ENCODE peak calls at places on chromosomes 11 and 22, in six cellular contexts. Y is kidney, S is psoas muscle, H is body of pancreas, B is lung, N is left lung. C is an unnamed sample.

GRCh38 chr11:41795004-41795403 is 335.6 kb upstream of the LRRC4C start:
- DNase-seq in Y (no peak), S (no peak), H (no peak), B (no peak), N (no peak), C (no peak)

GRCh38 chr22:24948356-24949202 is 2.1 kb upstream of the LHFPL7 start:
- DNase-seq in Y (no peak), S (no peak), H (peak; percentile 84), B (no peak), N (no peak), C (no peak)

GRCh38 chr11:844693-845644 is 2.3 kb downstream of the TSPAN4 start:
- DNase-seq in Y (peak; percentile 98), S (peak; percentile 96), H (peak; percentile 92), B (peak; percentile 94), N (peak; percentile 91), C (peak; percentile 96)

GRCh38 chr22:43173566-43173965 is 13.4 kb downstream of the TTLL12 start:
- DNase-seq in Y (peak; percentile 61), S (no peak), H (no peak), B (no peak), N (no peak), C (peak; percentile 32)

GRCh38 chr22:48077699-48078098 is 1315.2 kb downstream of the TBC1D22A start:
- DNase-seq in Y (no peak), S (no peak), H (no peak), B (no peak), N (no peak), C (no peak)

GRCh38 chr22:39617342-39617741 is 46.8 kb downstream of the CACNA1I start:
- DNase-seq in Y (peak; percentile 52), S (no peak), H (no peak), B (no peak), N (peak; percentile 44), C (no peak)

GRCh38 chr11:75465701-75466531 is 32.9 kb upstream of the KLHL35 start:
- DNase-seq in Y (peak; percentile 58), S (peak; percentile 36), H (no peak), B (no peak), N (peak; percentile 60), C (peak; percentile 71)

GRCh38 chr11:44255406-44256071 is 54.4 kb downstream of the ALX4 start:
- DNase-seq in Y (no peak), S (no peak), H (no peak), B (no peak), N (no peak), C (no peak)

GRCh38 chr11:70243912-70244652 is 26.4 kb upstream of the PPFIA1 start:
- DNase-seq in Y (no peak), S (peak; percentile 20), H (no peak), B (no peak), N (no peak), C (no peak)

GRCh38 chr11:94007906-94008305 is 13.2 kb upstream of the HEPHL1 start:
- DNase-seq in Y (no peak), S (no peak), H (no peak), B (no peak), N (no peak), C (no peak)

GRCh38 chr11:127042445-127042844 is 41.9 kb upstream of the KIRREL3 start:
- DNase-seq in Y (no peak), S (no peak), H (no peak), B (no peak), N (no peak), C (no peak)

GRCh38 chr22:39723899-39724351 is 153.4 kb downstream of the CACNA1I start:
- DNase-seq in Y (no peak), S (no peak), H (no peak), B (no peak), N (no peak), C (no peak)

GRCh38 chr11:119639642-119640205 is 89.3 kb downstream of the NECTIN1 start:
- DNase-seq in Y (no peak), S (no peak), H (no peak), B (no peak), N (peak; percentile 50), C (no peak)

GRCh38 chr11:73295259-73295995 is 12.6 kb upstream of the ARHGEF17 start:
- DNase-seq in Y (peak; percentile 73), S (peak; percentile 74), H (peak; percentile 62), B (peak; percentile 78), N (peak; percentile 86), C (peak; percentile 80)

GRCh38 chr22:24686280-24686679 is 83.3 kb downstream of the GGT1 start:
- DNase-seq in Y (no peak), S (no peak), H (no peak), B (no peak), N (no peak), C (no peak)

GRCh38 chr22:18966748-18967147 is 30.7 kb upstream of the PRODH start:
- DNase-seq in Y (peak; percentile 63), S (peak; percentile 23), H (no peak), B (no peak), N (peak; percentile 28), C (peak; percentile 33)

GRCh38 chr11:9228086-9228485 is 37.1 kb downstream of the DENND5A start:
- DNase-seq in Y (no peak), S (no peak), H (no peak), B (no peak), N (no peak), C (no peak)

GRCh38 chr22:30290318-30290678 is 993 bp upstream of the CASTOR1 start:
- DNase-seq in Y (no peak), S (no peak), H (peak; percentile 21), B (no peak), N (peak; percentile 60), C (no peak)

GRCh38 chr22:36239401-36240171 is at the start of gene APOL2:
- DNase-seq in Y (peak; percentile 94), S (peak; percentile 92), H (peak; percentile 95), B (peak; percentile 87), N (peak; percentile 93), C (peak; percentile 95)

GRCh38 chr22:49306632-49306975 is 521.1 kb downstream of the BRD1 start:
- DNase-seq in Y (no peak), S (no peak), H (no peak), B (no peak), N (peak; percentile 68), C (no peak)

GRCh38 chr22:26461188-26461810 is 22.3 kb downstream of the HPS4 start:
- DNase-seq in Y (no peak), S (peak; percentile 75), H (peak; percentile 56), B (peak; percentile 40), N (no peak), C (peak; percentile 85)

GRCh38 chr22:21937041-21937820 is 15.4 kb downstream of the PPM1F start:
- DNase-seq in Y (no peak), S (peak; percentile 73), H (peak; percentile 63), B (peak; percentile 56), N (no peak), C (no peak)

GRCh38 chr11:69840371-69841169 is 21.4 kb upstream of the FGF3 start:
- DNase-seq in Y (peak; percentile 51), S (no peak), H (peak; percentile 55), B (no peak), N (no peak), C (peak; percentile 64)

GRCh38 chr11:14643697-14644395 is at the start of gene PDE3B:
- DNase-seq in Y (peak; percentile 86), S (peak; percentile 77), H (peak; percentile 92), B (peak; percentile 68), N (peak; percentile 91), C (peak; percentile 95)

GRCh38 chr22:38966942-38967341 is 9.5 kb downstream of the APOBEC3A start:
- DNase-seq in Y (peak; percentile 61), S (peak; percentile 36), H (no peak), B (no peak), N (no peak), C (peak; percentile 72)

GRCh38 chr11:70205766-70206165 is 2.7 kb downstream of the FADD start:
- DNase-seq in Y (no peak), S (no peak), H (no peak), B (no peak), N (no peak), C (peak; percentile 8)

GRCh38 chr11:32919338-32919737 is 26.7 kb downstream of the QSER1 start:
- DNase-seq in Y (no peak), S (no peak), H (no peak), B (no peak), N (no peak), C (no peak)

GRCh38 chr11:71112990-71113389 is 139.4 kb downstream of the SHANK2 start:
- DNase-seq in Y (peak; percentile 56), S (no peak), H (peak; percentile 32), B (no peak), N (peak; percentile 68), C (no peak)

GRCh38 chr22:39452740-39453040 is 4.1 kb upstream of the MGAT3 start:
- DNase-seq in Y (no peak), S (no peak), H (no peak), B (no peak), N (no peak), C (no peak)

DNA sequence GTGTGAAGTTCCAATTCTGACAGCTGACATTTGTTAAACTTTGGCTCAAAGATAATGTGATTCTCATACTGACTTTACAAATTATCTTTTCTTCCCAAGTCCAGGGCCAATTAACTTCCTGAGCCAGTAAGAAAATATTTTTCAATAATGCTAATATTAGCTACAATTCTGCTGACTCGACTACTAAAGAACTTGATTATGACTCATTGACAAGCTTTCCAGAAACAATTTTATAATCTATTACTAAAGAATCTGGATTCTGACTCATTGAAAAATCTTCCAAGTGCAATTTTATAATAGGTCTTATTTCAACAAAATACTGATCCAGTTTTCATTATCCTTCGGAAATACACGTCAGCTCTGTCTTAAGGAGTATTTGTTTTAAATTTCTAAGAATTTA is 12.9 kb upstream of the XKR3 start:
- DNase-seq in Y (no peak), S (no peak), H (no peak), B (no peak), N (no peak), C (no peak)
- H3K27ac ChIP-seq in Y (no peak overlapping the region), S (no peak overlapping the region), H (no peak overlapping the region), B (no peak overlapping the region), N (no peak overlapping the region), C (no peak overlapping the region)

GRCh38 chr11:77697865-77698264 is 60.3 kb upstream of the CLNS1A start:
- DNase-seq in Y (no peak), S (no peak), H (no peak), B (no peak), N (no peak), C (no peak)

GRCh38 chr11:77698896-77699295 is 61.3 kb upstream of the CLNS1A start:
- DNase-seq in Y (no peak), S (no peak), H (no peak), B (no peak), N (no peak), C (no peak)

GRCh38 chr11:77699425-77699824 is 61.8 kb upstream of the CLNS1A start:
- DNase-seq in Y (no peak), S (no peak), H (no peak), B (no peak), N (no peak), C (no peak)

GRCh38 chr11:77690649-77691048 is 53.1 kb upstream of the CLNS1A start:
- DNase-seq in Y (no peak), S (no peak), H (no peak), B (no peak), N (no peak), C (no peak)

GRCh38 chr11:77695417-77695816 is 57.8 kb upstream of the CLNS1A start:
- DNase-seq in Y (no peak), S (no peak), H (no peak), B (no peak), N (no peak), C (no peak)
- H3K4me1 ChIP-seq in Y (no peaks in the 10 kb centered on the region), S (no peaks in the 10 kb centered on the region), H (no peaks in the 10 kb centered on the region), B (no peaks in the 10 kb centered on the region), N (no peaks in the 10 kb centered on the region), C (no peaks in the 10 kb centered on the region)

GRCh38 chr11:61842421-61842820 is 14.3 kb downstream of the FADS2 start:
- DNase-seq in Y (peak; percentile 55), S (no peak), H (no peak), B (no peak), N (no peak), C (no peak)
- H3K36me3 ChIP-seq in Y (peaks cover 13% of the 10 kb centered on the region), S (peaks cover 4% of the 10 kb centered on the region), H (no peaks in the 10 kb centered on the region), B (peaks cover 26% of the 10 kb centered on the region), N (peaks cover 78% of the 10 kb centered on the region), C (peaks cover 3% of the 10 kb centered on the region)

GRCh38 chr11:67492801-67493547 is 10.1 kb downstream of the AIP start:
- DNase-seq in Y (peak; percentile 68), S (no peak), H (no peak), B (no peak), N (peak; percentile 65), C (peak; percentile 77)
- H3K27ac ChIP-seq in Y (no peak overlapping the region), S (no peak overlapping the region), H (no peak overlapping the region), B (no peak overlapping the region), N (no peak overlapping the region), C (no peak overlapping the region)

C was measured in aorta.